ENCODE peak calls at places on chromosome 3, in nine cellular contexts. B is stimulated activated CD4-positive, alpha-beta T cell treated with anti-CD3 and anti-CD28 coated beads, TNF-alpha, amount 100 ng/mL, for 4 hours; A is psoas muscle; Q is progenitor cell of endocrine pancreas; W is stimulated activated CD8-positive, alpha-beta memory T cell treated with anti-CD3 and anti-CD28 coated beads, Interleukin-7, amount 100 ng/mL, for 1 hour; H is EL; O is activated CD4-positive, CD25-positive, alpha-beta regulatory T cell treated with anti-CD3 and anti-CD28 coated beads, Interleukin-2, amount 50 U/mL, for 16 hours; E is BE2C; C is lower leg skin. U is an unnamed sample.

GRCh38 chr3:150106752-150107428 is 136.2 kb upstream of the PFN2 start:
- DNase-seq in O (no peak), A (no peak), Q (no peak), W (no peak), H (peak; percentile 99), B (no peak), E (peak; percentile 92), C (no peak), U (no peak)

GRCh38 chr3:193702967-193703366 is 110.0 kb downstream of the OPA1 start:
- DNase-seq in E (no peak), B (no peak), Q (no peak), A (no peak), H (peak; percentile 6), C (no peak), O (no peak), W (no peak), U (no peak)

GRCh38 chr3:47848599-47849117 is 45.7 kb downstream of the DHX30 start:
- DNase-seq in E (no peak), C (no peak), B (no peak), W (no peak), O (no peak), A (no peak), H (no peak), Q (no peak), U (no peak)

GRCh38 chr3:13652728-13653127 is 103.8 kb downstream of the FBLN2 start:
- DNase-seq in B (no peak), Q (no peak), E (no peak), O (no peak), H (no peak), A (peak; percentile 10), C (no peak), W (no peak), U (no peak)

GRCh38 chr3:52095990-52096775 is 39.8 kb upstream of the DUSP7 start:
- DNase-seq in E (no peak), A (no peak), C (no peak), Q (no peak), W (no peak), O (no peak), B (no peak), H (no peak), U (no peak)

GRCh38 chr3:166190360-166190759 is 353.1 kb upstream of the BCHE start:
- DNase-seq in B (no peak), A (no peak), H (no peak), W (no peak), C (no peak), O (no peak), Q (no peak), E (no peak), U (no peak)

GRCh38 chr3:108437439-108437838 is 73.0 kb downstream of the MYH15 start:
- DNase-seq in Q (no peak), O (no peak), E (no peak), W (no peak), C (no peak), B (no peak), H (no peak), A (no peak), U (no peak)

GRCh38 chr3:194964809-194965208 is 279.1 kb downstream of the FAM43A start:
- DNase-seq in O (no peak), H (no peak), C (no peak), E (no peak), A (no peak), W (no peak), B (no peak), Q (no peak), U (no peak)

GRCh38 chr3:155070932-155071387 is 9.2 kb upstream of the MME start:
- DNase-seq in W (no peak), B (no peak), H (peak; percentile 98), E (no peak), A (peak; percentile 17), C (peak; percentile 59), O (no peak), Q (no peak), U (no peak)

GRCh38 chr3:177294221-177294620 is 96.9 kb upstream of the TBL1XR1 start:
- DNase-seq in Q (no peak), A (peak; percentile 53), H (no peak), W (no peak), O (no peak), C (no peak), E (no peak), B (no peak), U (peak; percentile 73)

GRCh38 chr3:172357850-172358754 is 90.2 kb downstream of the GHSR start:
- DNase-seq in Q (no peak), O (no peak), E (no peak), W (no peak), H (no peak), B (no peak), C (no peak), A (peak; percentile 54), U (no peak)

GRCh38 chr3:16174389-16174788 is at the start of gene GALNT15:
- DNase-seq in A (peak; percentile 95), W (no peak), O (no peak), B (no peak), H (peak; percentile 90), Q (no peak), E (peak; percentile 54), C (peak; percentile 89), U (peak; percentile 78)

GRCh38 chr3:123984957-123985356 is 7.0 kb downstream of the ROPN1 start:
- DNase-seq in W (no peak), C (no peak), Q (no peak), A (no peak), B (no peak), H (no peak), E (no peak), O (no peak), U (no peak)

GRCh38 chr3:31770822-31771326 is 210.2 kb downstream of the OSBPL10 start:
- DNase-seq in A (no peak), C (no peak), B (no peak), H (no peak), W (no peak), O (no peak), E (no peak), Q (no peak), U (no peak)

GRCh38 chr3:143002083-143002712 is 828 bp downstream of the U2SURP start:
- DNase-seq in O (peak; percentile 16), Q (no peak), E (no peak), B (no peak), W (no peak), A (no peak), C (no peak), H (peak; percentile 36), U (no peak)

GRCh38 chr3:28240440-28240839 is 979 bp upstream of the CMC1 start:
- DNase-seq in Q (no peak), H (no peak), O (no peak), C (no peak), A (no peak), B (no peak), E (no peak), W (no peak), U (no peak)

GRCh38 chr3:5035692-5036535 is 56.7 kb downstream of the BHLHE40 start:
- DNase-seq in Q (no peak), W (no peak), H (no peak), E (no peak), C (no peak), A (no peak), O (no peak), B (no peak), U (no peak)

GRCh38 chr3:100033184-100033583 is 81.1 kb downstream of the FILIP1L start:
- DNase-seq in H (peak; percentile 36), E (no peak), Q (no peak), C (no peak), A (no peak), O (no peak), W (no peak), B (no peak), U (no peak)

GRCh38 chr3:169760479-169760878 is 4.4 kb downstream of the TERC start:
- DNase-seq in O (no peak), C (no peak), H (peak; percentile 82), Q (no peak), E (no peak), W (no peak), B (no peak), A (no peak), U (no peak)

GRCh38 chr3:9452417-9452816 is 55.0 kb downstream of the SETD5 start:
- DNase-seq in E (no peak), W (no peak), H (peak; percentile 10), B (no peak), A (no peak), C (no peak), O (no peak), Q (no peak), U (no peak)

GRCh38 chr3:108055931-108056330 is 34.9 kb downstream of the CD47 start:
- DNase-seq in W (no peak), C (no peak), B (no peak), A (no peak), Q (no peak), H (no peak), E (no peak), O (no peak), U (no peak)

GRCh38 chr3:54514416-54514815 is 392.1 kb downstream of the CACNA2D3 start:
- DNase-seq in B (no peak), W (no peak), H (no peak), E (no peak), A (no peak), Q (no peak), C (no peak), O (no peak), U (no peak)

GRCh38 chr3:45035441-45036301 is 9.6 kb downstream of the CLEC3B start:
- DNase-seq in C (no peak), W (no peak), H (peak; percentile 40), E (peak; percentile 22), Q (no peak), B (no peak), O (no peak), A (peak; percentile 41), U (no peak)

GRCh38 chr3:126125341-126125740 is 41.4 kb upstream of the SLC41A3 start:
- DNase-seq in E (no peak), O (no peak), B (no peak), A (peak; percentile 1), Q (no peak), C (no peak), W (no peak), H (no peak), U (no peak)

GRCh38 chr3:13016083-13016725 is 57.0 kb downstream of the IQSEC1 start:
- DNase-seq in Q (no peak), W (no peak), H (no peak), C (no peak), B (no peak), E (no peak), A (peak; percentile 63), O (peak; percentile 16), U (no peak)

GRCh38 chr3:185779461-185779860 is 45.4 kb downstream of the IGF2BP2 start:
- DNase-seq in H (peak; percentile 30), B (no peak), W (no peak), O (no peak), A (no peak), Q (no peak), E (no peak), C (no peak), U (no peak)

GRCh38 chr3:41200669-41201021 is 1.3 kb downstream of the CTNNB1 start:
- DNase-seq in E (no peak), A (no peak), B (no peak), O (no peak), W (no peak), H (peak; percentile 72), Q (no peak), C (peak; percentile 41), U (no peak)

GRCh38 chr3:42964286-42964685 is 14.8 kb upstream of the GASK1A start:
- DNase-seq in C (no peak), W (no peak), E (no peak), H (no peak), Q (no peak), B (no peak), A (no peak), O (no peak), U (no peak)

GRCh38 chr3:188797045-188797444 is 374.7 kb upstream of the TPRG1 start:
- DNase-seq in Q (no peak), H (no peak), W (no peak), C (no peak), A (no peak), E (no peak), O (no peak), B (no peak), U (no peak)

GRCh38 chr3:53069422-53070068 is 23.7 kb upstream of the SFMBT1 start:
- DNase-seq in O (no peak), B (no peak), Q (no peak), E (no peak), A (no peak), W (no peak), C (no peak), H (peak; percentile 14), U (no peak)

GRCh38 chr3:136982520-136983138 is 24.8 kb downstream of the IL20RB start:
- DNase-seq in O (no peak), Q (no peak), H (no peak), E (no peak), A (no peak), C (no peak), B (no peak), W (no peak), U (no peak)